ENCODE peak calls at places on chromosomes 13 and 19, in nine cellular contexts. One of them, this sample, is unnamed.

GRCh38 chr13:25732146-25732865 is 319.5 kb downstream of the SHISA2 start:
- DNase-seq in right lobe of liver: no peak
- DNase-seq in activated CD4-positive, alpha-beta T cell treated with anti-CD3 and anti-CD28 coated beads, Interleukin-2, amount 50 U/mL, for 24 hours: no peak
- DNase-seq in right atrium auricular region: no peak
- DNase-seq in T-helper 2 cell: no peak
- DNase-seq in activated T-cell treated with anti-CD3 and anti-CD28 coated beads for 48 hours: no peak
- DNase-seq in sciatic nerve: no peak
- DNase-seq in activated CD8-positive, alpha-beta memory T cell treated with anti-CD3 and anti-CD28 coated beads for 24 hours: no peak
- DNase-seq in cardiac fibroblast: peak; percentile 35
- DNase-seq in this sample: no peak

GRCh38 chr13:97928306-97928705 is 25.2 kb upstream of the IPO5 start:
- DNase-seq in right lobe of liver: no peak
- DNase-seq in activated CD4-positive, alpha-beta T cell treated with anti-CD3 and anti-CD28 coated beads, Interleukin-2, amount 50 U/mL, for 24 hours: no peak
- DNase-seq in right atrium auricular region: no peak
- DNase-seq in T-helper 2 cell: no peak
- DNase-seq in activated T-cell treated with anti-CD3 and anti-CD28 coated beads for 48 hours: no peak
- DNase-seq in sciatic nerve: no peak
- DNase-seq in activated CD8-positive, alpha-beta memory T cell treated with anti-CD3 and anti-CD28 coated beads for 24 hours: no peak
- DNase-seq in cardiac fibroblast: no peak
- DNase-seq in this sample: no peak

GRCh38 chr13:37700887-37701286 is 102.3 kb upstream of the POSTN start:
- DNase-seq in right lobe of liver: no peak
- DNase-seq in activated CD4-positive, alpha-beta T cell treated with anti-CD3 and anti-CD28 coated beads, Interleukin-2, amount 50 U/mL, for 24 hours: no peak
- DNase-seq in right atrium auricular region: no peak
- DNase-seq in T-helper 2 cell: no peak
- DNase-seq in activated T-cell treated with anti-CD3 and anti-CD28 coated beads for 48 hours: no peak
- DNase-seq in sciatic nerve: no peak
- DNase-seq in activated CD8-positive, alpha-beta memory T cell treated with anti-CD3 and anti-CD28 coated beads for 24 hours: no peak
- DNase-seq in cardiac fibroblast: peak; percentile 64
- DNase-seq in this sample: no peak

GRCh38 chr19:33818426-33818825 is 21.8 kb downstream of the KCTD15 start:
- DNase-seq in right lobe of liver: peak; percentile 27
- DNase-seq in activated CD4-positive, alpha-beta T cell treated with anti-CD3 and anti-CD28 coated beads, Interleukin-2, amount 50 U/mL, for 24 hours: no peak
- DNase-seq in right atrium auricular region: no peak
- DNase-seq in T-helper 2 cell: no peak
- DNase-seq in activated T-cell treated with anti-CD3 and anti-CD28 coated beads for 48 hours: no peak
- DNase-seq in sciatic nerve: no peak
- DNase-seq in activated CD8-positive, alpha-beta memory T cell treated with anti-CD3 and anti-CD28 coated beads for 24 hours: peak; percentile 26
- DNase-seq in cardiac fibroblast: no peak
- DNase-seq in this sample: no peak

GRCh38 chr13:46386426-46386995 is 541 bp downstream of the RUBCNL start:
- DNase-seq in right lobe of liver: no peak
- DNase-seq in activated CD4-positive, alpha-beta T cell treated with anti-CD3 and anti-CD28 coated beads, Interleukin-2, amount 50 U/mL, for 24 hours: no peak
- DNase-seq in right atrium auricular region: no peak
- DNase-seq in T-helper 2 cell: no peak
- DNase-seq in activated T-cell treated with anti-CD3 and anti-CD28 coated beads for 48 hours: no peak
- DNase-seq in sciatic nerve: no peak
- DNase-seq in activated CD8-positive, alpha-beta memory T cell treated with anti-CD3 and anti-CD28 coated beads for 24 hours: no peak
- DNase-seq in cardiac fibroblast: no peak
- DNase-seq in this sample: no peak

GRCh38 chr19:46603195-46603637 is 2.1 kb downstream of the CALM3 start:
- DNase-seq in right lobe of liver: peak; percentile 75
- DNase-seq in activated CD4-positive, alpha-beta T cell treated with anti-CD3 and anti-CD28 coated beads, Interleukin-2, amount 50 U/mL, for 24 hours: no peak
- DNase-seq in right atrium auricular region: peak; percentile 57
- DNase-seq in T-helper 2 cell: no peak
- DNase-seq in activated T-cell treated with anti-CD3 and anti-CD28 coated beads for 48 hours: no peak
- DNase-seq in sciatic nerve: peak; percentile 53
- DNase-seq in activated CD8-positive, alpha-beta memory T cell treated with anti-CD3 and anti-CD28 coated beads for 24 hours: no peak
- DNase-seq in cardiac fibroblast: no peak
- DNase-seq in this sample: no peak

GRCh38 chr13:30877335-30877734 is 28.7 kb upstream of the MEDAG start:
- DNase-seq in right lobe of liver: no peak
- DNase-seq in activated CD4-positive, alpha-beta T cell treated with anti-CD3 and anti-CD28 coated beads, Interleukin-2, amount 50 U/mL, for 24 hours: no peak
- DNase-seq in right atrium auricular region: no peak
- DNase-seq in T-helper 2 cell: no peak
- DNase-seq in activated T-cell treated with anti-CD3 and anti-CD28 coated beads for 48 hours: no peak
- DNase-seq in sciatic nerve: no peak
- DNase-seq in activated CD8-positive, alpha-beta memory T cell treated with anti-CD3 and anti-CD28 coated beads for 24 hours: no peak
- DNase-seq in cardiac fibroblast: peak; percentile 70
- DNase-seq in this sample: no peak

GRCh38 chr13:55615080-55615479 is 1525.6 kb upstream of the PRR20A start:
- DNase-seq in right lobe of liver: no peak
- DNase-seq in activated CD4-positive, alpha-beta T cell treated with anti-CD3 and anti-CD28 coated beads, Interleukin-2, amount 50 U/mL, for 24 hours: no peak
- DNase-seq in right atrium auricular region: no peak
- DNase-seq in T-helper 2 cell: no peak
- DNase-seq in activated T-cell treated with anti-CD3 and anti-CD28 coated beads for 48 hours: no peak
- DNase-seq in sciatic nerve: no peak
- DNase-seq in activated CD8-positive, alpha-beta memory T cell treated with anti-CD3 and anti-CD28 coated beads for 24 hours: no peak
- DNase-seq in cardiac fibroblast: no peak
- DNase-seq in this sample: no peak

GRCh38 chr13:22800726-22801401 is 379.9 kb upstream of the SGCG start:
- DNase-seq in right lobe of liver: no peak
- DNase-seq in activated CD4-positive, alpha-beta T cell treated with anti-CD3 and anti-CD28 coated beads, Interleukin-2, amount 50 U/mL, for 24 hours: no peak
- DNase-seq in right atrium auricular region: peak; percentile 70
- DNase-seq in T-helper 2 cell: no peak
- DNase-seq in activated T-cell treated with anti-CD3 and anti-CD28 coated beads for 48 hours: no peak
- DNase-seq in sciatic nerve: no peak
- DNase-seq in activated CD8-positive, alpha-beta memory T cell treated with anti-CD3 and anti-CD28 coated beads for 24 hours: no peak
- DNase-seq in cardiac fibroblast: peak; percentile 6
- DNase-seq in this sample: no peak

GRCh38 chr13:43908156-43909126 is 28.7 kb downstream of the LACC1 start:
- DNase-seq in right lobe of liver: no peak
- DNase-seq in activated CD4-positive, alpha-beta T cell treated with anti-CD3 and anti-CD28 coated beads, Interleukin-2, amount 50 U/mL, for 24 hours: peak; percentile 2
- DNase-seq in right atrium auricular region: no peak
- DNase-seq in T-helper 2 cell: no peak
- DNase-seq in activated T-cell treated with anti-CD3 and anti-CD28 coated beads for 48 hours: no peak
- DNase-seq in sciatic nerve: no peak
- DNase-seq in activated CD8-positive, alpha-beta memory T cell treated with anti-CD3 and anti-CD28 coated beads for 24 hours: no peak
- DNase-seq in cardiac fibroblast: peak; percentile 72
- DNase-seq in this sample: no peak